ENCODE peak calls at places on chromosomes 16 and 17, in four cellular contexts. K, N, L and E are unnamed samples.

GRCh38 chr17:6556121-6557039 is at the start of gene PITPNM3:
- DNase-seq in K (no peak), N (no peak), L (no peak), E (no peak)

GRCh38 chr16:14400285-14400977 is 229.6 kb downstream of the PARN start:
- DNase-seq in K (no peak), N (no peak), L (no peak), E (no peak)

GRCh38 chr17:28646039-28646754 is 1.2 kb upstream of the BLTP2 start:
- DNase-seq in K (no peak), N (no peak), L (peak), E (no peak)

GRCh38 chr17:1043601-1044251 is 46.8 kb downstream of the TIMM22 start:
- DNase-seq in K (no peak), N (no peak), L (no peak), E (no peak)

GRCh38 chr16:12341966-12342365 is 365.4 kb downstream of the SNX29 start:
- DNase-seq in K (no peak), N (no peak), L (no peak), E (no peak)

GRCh38 chr16:31148281-31148728 is 1.6 kb downstream of the PRSS36 start:
- DNase-seq in K (no peak), N (no peak), L (peak), E (no peak)

GRCh38 chr17:3761061-3761917 is 37.6 kb downstream of the HASPIN start:
- DNase-seq in K (no peak), N (no peak), L (no peak), E (no peak)

GRCh38 chr16:83068686-83069085 is 441.9 kb downstream of the CDH13 start:
- DNase-seq in K (no peak), N (no peak), L (no peak), E (no peak)

GRCh38 chr17:73142763-73143395 is 21.9 kb upstream of the SSTR2 start:
- DNase-seq in K (no peak), N (no peak), L (peak), E (no peak)

GRCh38 chr17:13643196-13643595 is 41.5 kb upstream of the HS3ST3A1 start:
- DNase-seq in K (no peak), N (no peak), L (no peak), E (no peak)

GRCh38 chr17:33142703-33143299 is 150.3 kb downstream of the ASIC2 start:
- DNase-seq in K (no peak), N (peak), L (peak), E (no peak)